ENCODE peak calls at places on chromosomes 16 and 17, in seven cellular contexts. U is cardiac muscle cell, C is right cardiac atrium, L is mammary epithelial cell, B is fibroblast of pulmonary artery, H is upper lobe of right lung, N is endodermal cell. V is an unnamed sample.

GRCh38 chr17:19904924-19905323 is 37.2 kb upstream of the ULK2 start:
- DNase-seq in N (no peak), B (no peak), C (peak; percentile 78), H (peak; percentile 79), L (no peak), U (no peak), V (no peak)

GRCh38 chr17:35566955-35567354 is 6.3 kb upstream of the SLFN14 start:
- DNase-seq in N (no peak), L (no peak), C (no peak), U (no peak), H (no peak), B (no peak), V (no peak)

GRCh38 chr17:61218438-61218837 is 181.2 kb upstream of the TBX2 start:
- DNase-seq in H (no peak), B (peak; percentile 66), U (peak; percentile 46), N (no peak), C (no peak), L (peak; percentile 13), V (peak; percentile 47)

GRCh38 chr17:38428150-38428642 is at the start of gene ARHGAP23:
- DNase-seq in H (peak; percentile 85), C (peak; percentile 90), N (peak; percentile 90), U (peak; percentile 79), L (peak; percentile 24), B (peak; percentile 81), V (peak; percentile 65)

GRCh38 chr17:12729086-12729485 is 60.2 kb upstream of the ARHGAP44 start:
- DNase-seq in B (peak; percentile 65), C (no peak), H (no peak), N (no peak), L (no peak), U (peak; percentile 71), V (no peak)

GRCh38 chr16:78490847-78491246 is 391.4 kb downstream of the WWOX start:
- DNase-seq in L (no peak), C (no peak), U (no peak), N (no peak), H (no peak), B (no peak), V (no peak)

GRCh38 chr17:8290043-8290442 is 1.6 kb downstream of the RANGRF start:
- DNase-seq in B (no peak), U (no peak), H (no peak), N (no peak), L (no peak), C (no peak), V (no peak)

GRCh38 chr17:73553311-73553710 is 90.9 kb downstream of the SDK2 start:
- DNase-seq in H (no peak), N (no peak), L (peak; percentile 37), C (no peak), U (no peak), B (no peak), V (no peak)

GRCh38 chr17:66290097-66290722 is 12.2 kb upstream of the PRKCA start:
- DNase-seq in N (no peak), H (no peak), C (no peak), L (no peak), B (no peak), U (no peak), V (no peak)

GRCh38 chr16:22971346-22971924 is 157.5 kb downstream of the HS3ST2 start:
- DNase-seq in B (no peak), L (no peak), N (no peak), H (no peak), U (no peak), C (no peak), V (no peak)

GRCh38 chr16:31569360-31569717 is 41.6 kb downstream of the AHSP start:
- DNase-seq in N (peak; percentile 60), B (no peak), C (no peak), L (no peak), U (no peak), H (no peak), V (no peak)

GRCh38 chr17:50177983-50178834 is 12.4 kb downstream of the SGCA start:
- DNase-seq in C (peak; percentile 92), H (peak; percentile 88), L (peak; percentile 99), B (peak; percentile 95), U (peak; percentile 92), N (peak; percentile 95), V (peak; percentile 99)

GRCh38 chr17:50181601-50182345 is 16.0 kb downstream of the SGCA start:
- DNase-seq in N (no peak), L (peak; percentile 25), B (peak; percentile 53), C (peak; percentile 41), U (peak; percentile 68), H (no peak), V (peak; percentile 64)

GRCh38 chr17:50180593-50180992 is 14.8 kb downstream of the SGCA start:
- DNase-seq in C (peak; percentile 63), L (no peak), H (no peak), B (no peak), U (no peak), N (no peak), V (peak; percentile 25)

GRCh38 chr17:50181155-50181554 is 15.3 kb downstream of the SGCA start:
- DNase-seq in C (peak; percentile 56), B (no peak), L (no peak), U (no peak), N (no peak), H (no peak), V (peak; percentile 13)

DNA sequence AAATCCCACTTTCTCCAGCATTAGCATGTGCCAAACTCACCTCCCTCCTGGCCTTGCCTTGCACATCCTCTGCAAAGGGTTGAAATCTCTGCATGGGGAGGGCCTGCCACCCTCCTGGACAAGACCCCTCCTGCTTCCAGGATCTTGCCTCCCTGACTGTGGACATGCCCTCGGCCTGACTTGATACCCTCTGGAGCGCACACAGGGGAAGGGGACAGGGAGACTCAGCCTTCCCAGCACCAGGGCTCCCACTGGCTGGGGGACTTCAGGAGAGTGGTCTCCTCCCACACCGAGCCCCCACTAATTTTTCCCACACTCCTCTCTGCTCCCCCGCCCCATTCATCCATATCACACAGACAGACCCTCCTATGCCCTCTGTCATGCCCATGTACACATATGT is 14.3 kb downstream of the SGCA start:
- DNase-seq in U (no peak), N (no peak), H (no peak), B (no peak), L (no peak), C (no peak), V (no peak)
- H3K4me3 ChIP-seq in U (no peak overlapping the region), N (no peak overlapping the region), H (no peak overlapping the region), B (no peak overlapping the region), L (no peak overlapping the region), C (no peak overlapping the region), V (no peak overlapping the region)

GRCh38 chr17:80457236-80457856 is 19.1 kb downstream of the NPTX1 start:
- DNase-seq in U (no peak), C (peak; percentile 37), B (no peak), N (no peak), H (no peak), L (no peak), V (no peak)
- H3K4me3 ChIP-seq in U (no peak overlapping the region), C (no peak overlapping the region), B (no peak overlapping the region), N (no peak overlapping the region), H (no peak overlapping the region), L (no peak overlapping the region), V (no peak overlapping the region)

DNA sequence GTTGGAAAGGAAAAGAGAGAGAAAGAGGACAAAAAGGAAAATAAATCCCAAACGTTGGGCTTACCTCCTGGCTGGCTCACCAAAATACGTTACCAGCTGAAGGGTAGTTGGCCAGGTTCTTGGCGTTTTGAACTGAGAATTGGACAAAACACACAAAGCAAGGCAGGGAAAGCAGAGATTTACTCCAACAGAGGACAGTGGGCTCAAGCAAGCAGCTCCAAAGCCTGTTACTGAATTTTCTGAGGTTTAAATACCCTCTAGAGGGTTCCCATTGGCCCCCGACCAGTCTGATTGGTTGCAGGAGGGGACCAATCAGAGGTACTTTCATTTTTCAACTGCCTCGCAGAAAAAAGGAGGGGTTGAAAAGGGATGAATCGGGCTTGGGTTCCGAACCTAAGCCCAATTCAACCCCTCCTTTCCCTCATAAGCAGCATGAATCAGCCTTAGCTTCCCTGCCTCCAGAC is 55.6 kb upstream of the ALOX12 start:
- DNase-seq in B (no peak), N (no peak), C (no peak), U (no peak), H (no peak), L (no peak), V (no peak)
- H3K4me3 ChIP-seq in B (no peak overlapping the region), N (no peak overlapping the region), C (peak overlapping the region; percentile 39), U (no peak overlapping the region), H (peak overlapping the region; percentile 36), L (no peak overlapping the region), V (no peak overlapping the region)

GRCh38 chr16:88702364-88703210 is 3.6 kb downstream of the RNF166 start:
- DNase-seq in C (no peak), N (no peak), B (no peak), L (no peak), U (no peak), H (no peak), V (no peak)
- H3K4me3 ChIP-seq in C (no peak overlapping the region), N (no peak overlapping the region), B (no peak overlapping the region), L (no peak overlapping the region), U (no peak overlapping the region), H (peak overlapping the region; percentile 99), V (no peak overlapping the region)

GRCh38 chr16:81005644-81006471 is 827 bp downstream of the CMC2 start:
- DNase-seq in C (no peak), B (peak; percentile 34), N (peak; percentile 72), H (no peak), L (peak; percentile 15), U (peak; percentile 33), V (peak; percentile 35)

GRCh38 chr16:81003610-81004460 is 2.9 kb downstream of the CMC2 start:
- DNase-seq in H (no peak), U (peak; percentile 54), N (no peak), B (peak; percentile 42), C (no peak), L (peak; percentile 3), V (no peak)

GRCh38 chr16:81003064-81003463 is 3.6 kb downstream of the CMC2 start:
- DNase-seq in L (no peak), C (no peak), N (no peak), B (no peak), U (no peak), H (no peak), V (no peak)

GRCh38 chr16:81006472-81007311 is at the start of the genes CENPN and CMC2:
- DNase-seq in H (peak; percentile 100), C (peak; percentile 100), B (peak; percentile 99), N (peak; percentile 99), L (peak; percentile 98), U (peak; percentile 100), V (peak; percentile 100)

GRCh38 chr16:81004646-81005353 is 1.9 kb downstream of the CMC2 start:
- DNase-seq in U (peak; percentile 73), L (peak; percentile 53), N (no peak), H (no peak), C (no peak), B (peak; percentile 76), V (peak; percentile 78)
- H3K4me3 ChIP-seq in U (peak overlapping the region; percentile 8), L (no peak overlapping the region), N (peak overlapping the region; percentile 94), H (peak overlapping the region; percentile 99), C (peak overlapping the region; percentile 39), B (peak overlapping the region; percentile 94), V (peak overlapping the region; percentile 1)

GRCh38 chr17:48555616-48556533 is 11.0 kb upstream of the HOXB2 start:
- DNase-seq in L (peak; percentile 47), N (peak; percentile 78), C (no peak), U (peak; percentile 46), B (no peak), H (peak; percentile 44), V (peak; percentile 75)
- H3K4me3 ChIP-seq in L (peak overlapping the region; percentile 65), N (peak overlapping the region; percentile 73), C (peak overlapping the region; percentile 67), U (peak overlapping the region; percentile 51), B (peak overlapping the region; percentile 43), H (peak overlapping the region; percentile 46), V (peak overlapping the region; percentile 51)

DNA sequence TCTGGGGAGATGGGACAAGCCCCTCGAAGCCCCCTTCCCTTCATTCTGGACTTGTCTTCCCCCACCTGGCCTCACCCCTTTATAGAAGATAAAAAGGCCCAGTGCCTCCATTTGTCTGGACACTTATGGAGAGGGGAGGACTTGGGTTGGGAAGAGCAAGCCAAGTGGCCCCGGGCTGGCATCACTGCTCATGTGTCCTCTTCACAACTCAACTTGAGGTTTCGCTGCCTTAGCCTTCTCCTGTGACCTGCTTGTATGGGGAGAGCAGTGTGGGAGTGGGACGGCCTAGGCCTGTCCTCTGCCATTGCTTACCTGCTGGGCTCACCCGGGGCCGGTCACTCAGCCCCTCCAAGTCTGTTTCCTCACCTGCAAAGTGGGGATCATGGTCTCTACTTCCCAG is 1.4 kb downstream of the PAQR4 start:
- DNase-seq in N (no peak), H (no peak), U (no peak), L (no peak), B (no peak), C (no peak), V (no peak)
- H3K4me3 ChIP-seq in N (peak overlapping the region; percentile 80), H (peak overlapping the region; percentile 71), U (no peak overlapping the region), L (peak overlapping the region; percentile 63), B (no peak overlapping the region), C (no peak overlapping the region), V (no peak overlapping the region)